ENCODE peak calls at places on chromosomes 4 and X, in four cellular contexts. One of them, this sample, is unnamed.

GRCh38 chr4:105002278-105002677 is 144.4 kb upstream of the TET2 start:
- DNase-seq in T47D: no peak
- DNase-seq in activated CD4-positive, alpha-beta T cell treated with anti-CD3 and anti-CD28 coated beads for 24 hours: no peak
- DNase-seq in activated naive CD4-positive, alpha-beta T cell treated with anti-CD3 and anti-CD28 coated beads for 36 hours: no peak
- DNase-seq in this sample: no peak

GRCh38 chr4:158998624-158999023 is 104.3 kb upstream of the RAPGEF2 start:
- DNase-seq in T47D: no peak
- DNase-seq in activated CD4-positive, alpha-beta T cell treated with anti-CD3 and anti-CD28 coated beads for 24 hours: no peak
- DNase-seq in activated naive CD4-positive, alpha-beta T cell treated with anti-CD3 and anti-CD28 coated beads for 36 hours: no peak
- DNase-seq in this sample: no peak

GRCh38 chrX:24899391-24899790 is 116.4 kb downstream of the ARX start:
- DNase-seq in activated CD4-positive, alpha-beta T cell treated with anti-CD3 and anti-CD28 coated beads for 24 hours: no peak
- DNase-seq in activated naive CD4-positive, alpha-beta T cell treated with anti-CD3 and anti-CD28 coated beads for 36 hours: no peak
- DNase-seq in T47D: no peak
- DNase-seq in this sample: no peak

GRCh38 chr4:104728380-104729122 is 233.9 kb upstream of the CXXC4 start:
- DNase-seq in T47D: no peak
- DNase-seq in activated CD4-positive, alpha-beta T cell treated with anti-CD3 and anti-CD28 coated beads for 24 hours: no peak
- DNase-seq in activated naive CD4-positive, alpha-beta T cell treated with anti-CD3 and anti-CD28 coated beads for 36 hours: no peak
- DNase-seq in this sample: no peak

GRCh38 chrX:37796805-37797204 is 16.9 kb downstream of the CYBB start:
- DNase-seq in activated naive CD4-positive, alpha-beta T cell treated with anti-CD3 and anti-CD28 coated beads for 36 hours: peak
- DNase-seq in T47D: no peak
- DNase-seq in activated CD4-positive, alpha-beta T cell treated with anti-CD3 and anti-CD28 coated beads for 24 hours: no peak
- DNase-seq in this sample: no peak

GRCh38 chr4:24472514-24473308 is 111.6 kb downstream of the DHX15 start:
- DNase-seq in activated naive CD4-positive, alpha-beta T cell treated with anti-CD3 and anti-CD28 coated beads for 36 hours: peak
- DNase-seq in T47D: peak
- DNase-seq in activated CD4-positive, alpha-beta T cell treated with anti-CD3 and anti-CD28 coated beads for 24 hours: no peak
- DNase-seq in this sample: peak

GRCh38 chr4:140057693-140058092 is 96.3 kb downstream of the MAML3 start:
- DNase-seq in activated CD4-positive, alpha-beta T cell treated with anti-CD3 and anti-CD28 coated beads for 24 hours: no peak
- DNase-seq in activated naive CD4-positive, alpha-beta T cell treated with anti-CD3 and anti-CD28 coated beads for 36 hours: no peak
- DNase-seq in T47D: no peak
- DNase-seq in this sample: no peak

GRCh38 chr4:41219421-41219950 is 5.1 kb upstream of the APBB2 start:
- DNase-seq in activated naive CD4-positive, alpha-beta T cell treated with anti-CD3 and anti-CD28 coated beads for 36 hours: no peak
- DNase-seq in activated CD4-positive, alpha-beta T cell treated with anti-CD3 and anti-CD28 coated beads for 24 hours: no peak
- DNase-seq in T47D: no peak
- DNase-seq in this sample: no peak

GRCh38 chr4:8762356-8762755 is 109.3 kb downstream of the HMX1 start:
- DNase-seq in activated naive CD4-positive, alpha-beta T cell treated with anti-CD3 and anti-CD28 coated beads for 36 hours: no peak
- DNase-seq in activated CD4-positive, alpha-beta T cell treated with anti-CD3 and anti-CD28 coated beads for 24 hours: no peak
- DNase-seq in T47D: no peak
- DNase-seq in this sample: no peak

GRCh38 chrX:37871626-37872302 is 24.4 kb upstream of the DYNLT3 start:
- DNase-seq in activated CD4-positive, alpha-beta T cell treated with anti-CD3 and anti-CD28 coated beads for 24 hours: no peak
- DNase-seq in T47D: no peak
- DNase-seq in activated naive CD4-positive, alpha-beta T cell treated with anti-CD3 and anti-CD28 coated beads for 36 hours: peak
- DNase-seq in this sample: no peak

GRCh38 chr4:25439913-25440477 is 62.9 kb downstream of the ANAPC4 start:
- DNase-seq in activated naive CD4-positive, alpha-beta T cell treated with anti-CD3 and anti-CD28 coated beads for 36 hours: peak
- DNase-seq in T47D: peak
- DNase-seq in activated CD4-positive, alpha-beta T cell treated with anti-CD3 and anti-CD28 coated beads for 24 hours: peak
- DNase-seq in this sample: peak

GRCh38 chr4:88158360-88159136 is at the start of gene ABCG2:
- DNase-seq in T47D: peak
- DNase-seq in activated naive CD4-positive, alpha-beta T cell treated with anti-CD3 and anti-CD28 coated beads for 36 hours: peak
- DNase-seq in activated CD4-positive, alpha-beta T cell treated with anti-CD3 and anti-CD28 coated beads for 24 hours: peak
- DNase-seq in this sample: no peak

GRCh38 chr4:183241771-183242170 is 78.3 kb downstream of the CLDN22 start:
- DNase-seq in T47D: no peak
- DNase-seq in activated naive CD4-positive, alpha-beta T cell treated with anti-CD3 and anti-CD28 coated beads for 36 hours: no peak
- DNase-seq in activated CD4-positive, alpha-beta T cell treated with anti-CD3 and anti-CD28 coated beads for 24 hours: no peak
- DNase-seq in this sample: no peak

GRCh38 chr4:70895846-70896435 is 6.2 kb upstream of the MOB1B start:
- DNase-seq in activated CD4-positive, alpha-beta T cell treated with anti-CD3 and anti-CD28 coated beads for 24 hours: no peak
- DNase-seq in T47D: no peak
- DNase-seq in activated naive CD4-positive, alpha-beta T cell treated with anti-CD3 and anti-CD28 coated beads for 36 hours: no peak
- DNase-seq in this sample: no peak

GRCh38 chr4:31964691-31965090 is 1244.5 kb downstream of the PCDH7 start:
- DNase-seq in activated CD4-positive, alpha-beta T cell treated with anti-CD3 and anti-CD28 coated beads for 24 hours: no peak
- DNase-seq in activated naive CD4-positive, alpha-beta T cell treated with anti-CD3 and anti-CD28 coated beads for 36 hours: no peak
- DNase-seq in T47D: no peak
- DNase-seq in this sample: no peak

GRCh38 chr4:183180096-183180495 is 81.0 kb downstream of the WWC2 start:
- DNase-seq in activated naive CD4-positive, alpha-beta T cell treated with anti-CD3 and anti-CD28 coated beads for 36 hours: no peak
- DNase-seq in T47D: no peak
- DNase-seq in activated CD4-positive, alpha-beta T cell treated with anti-CD3 and anti-CD28 coated beads for 24 hours: no peak
- DNase-seq in this sample: no peak

GRCh38 chrX:1385251-1385794 is 6.6 kb downstream of the SLC25A6 start:
- DNase-seq in activated CD4-positive, alpha-beta T cell treated with anti-CD3 and anti-CD28 coated beads for 24 hours: no peak
- DNase-seq in activated naive CD4-positive, alpha-beta T cell treated with anti-CD3 and anti-CD28 coated beads for 36 hours: no peak
- DNase-seq in T47D: no peak
- DNase-seq in this sample: no peak